ENCODE peak calls at places on chromosomes 5 and 9, in seven cellular contexts. One of them, this sample, is unnamed.

GRCh38 chr9:21172156-21172555 is 5.7 kb upstream of the IFNA21 start:
- DNase-seq in IMR-90: no peak
- DNase-seq in left lobe of liver: no peak
- DNase-seq in fibroblast of the aortic adventitia: no peak
- DNase-seq in NCI-H345: no peak
- DNase-seq in NCI-H69: no peak
- DNase-seq in hypothalamus: no peak
- DNase-seq in this sample: no peak

GRCh38 chr5:150672237-150672883 is 11.3 kb downstream of the MYOZ3 start:
- DNase-seq in IMR-90: no peak
- DNase-seq in left lobe of liver: no peak
- DNase-seq in fibroblast of the aortic adventitia: no peak
- DNase-seq in NCI-H345: peak
- DNase-seq in NCI-H69: peak
- DNase-seq in hypothalamus: no peak
- DNase-seq in this sample: peak

GRCh38 chr5:37494756-37495155 is 115.6 kb downstream of the WDR70 start:
- DNase-seq in IMR-90: no peak
- DNase-seq in left lobe of liver: no peak
- DNase-seq in fibroblast of the aortic adventitia: peak
- DNase-seq in NCI-H345: no peak
- DNase-seq in NCI-H69: peak
- DNase-seq in hypothalamus: no peak
- DNase-seq in this sample: no peak

GRCh38 chr9:133637451-133638055 is 1.4 kb downstream of the DBH start:
- DNase-seq in IMR-90: no peak
- DNase-seq in left lobe of liver: no peak
- DNase-seq in fibroblast of the aortic adventitia: no peak
- DNase-seq in NCI-H345: no peak
- DNase-seq in NCI-H69: no peak
- DNase-seq in hypothalamus: no peak
- DNase-seq in this sample: no peak

GRCh38 chr5:143063175-143063970 is 293.2 kb downstream of the ARHGAP26 start:
- DNase-seq in IMR-90: peak
- DNase-seq in left lobe of liver: peak
- DNase-seq in fibroblast of the aortic adventitia: peak
- DNase-seq in NCI-H345: peak
- DNase-seq in NCI-H69: no peak
- DNase-seq in hypothalamus: no peak
- DNase-seq in this sample: no peak

GRCh38 chr5:147504001-147504400 is 5.9 kb downstream of the DPYSL3 start:
- DNase-seq in IMR-90: peak
- DNase-seq in left lobe of liver: no peak
- DNase-seq in fibroblast of the aortic adventitia: peak
- DNase-seq in NCI-H345: no peak
- DNase-seq in NCI-H69: peak
- DNase-seq in hypothalamus: no peak
- DNase-seq in this sample: no peak

GRCh38 chr9:98117984-98118639 is 910 bp downstream of the TRIM14 start:
- DNase-seq in IMR-90: peak
- DNase-seq in left lobe of liver: peak
- DNase-seq in fibroblast of the aortic adventitia: no peak
- DNase-seq in NCI-H345: no peak
- DNase-seq in NCI-H69: peak
- DNase-seq in hypothalamus: no peak
- DNase-seq in this sample: peak

GRCh38 chr9:16704489-16705111 is 165.9 kb downstream of the BNC2 start:
- DNase-seq in IMR-90: peak
- DNase-seq in left lobe of liver: no peak
- DNase-seq in fibroblast of the aortic adventitia: peak
- DNase-seq in NCI-H345: no peak
- DNase-seq in NCI-H69: peak
- DNase-seq in hypothalamus: no peak
- DNase-seq in this sample: no peak

GRCh38 chr9:106862946-106863740 is at the start of gene ZNF462:
- DNase-seq in IMR-90: peak
- DNase-seq in left lobe of liver: no peak
- DNase-seq in fibroblast of the aortic adventitia: peak
- DNase-seq in NCI-H345: peak
- DNase-seq in NCI-H69: peak
- DNase-seq in hypothalamus: peak
- DNase-seq in this sample: peak

GRCh38 chr5:140806834-140807775 is at the start of gene PCDHA4:
- DNase-seq in IMR-90: no peak
- DNase-seq in left lobe of liver: no peak
- DNase-seq in fibroblast of the aortic adventitia: peak
- DNase-seq in NCI-H345: no peak
- DNase-seq in NCI-H69: peak
- DNase-seq in hypothalamus: no peak
- DNase-seq in this sample: no peak

GRCh38 chr9:33506626-33507370 is 17.3 kb upstream of the ANKRD18B start:
- DNase-seq in IMR-90: peak
- DNase-seq in left lobe of liver: no peak
- DNase-seq in fibroblast of the aortic adventitia: peak
- DNase-seq in NCI-H345: no peak
- DNase-seq in NCI-H69: no peak
- DNase-seq in hypothalamus: no peak
- DNase-seq in this sample: no peak

GRCh38 chr5:45507174-45507573 is 189.0 kb downstream of the HCN1 start:
- DNase-seq in IMR-90: no peak
- DNase-seq in left lobe of liver: no peak
- DNase-seq in fibroblast of the aortic adventitia: no peak
- DNase-seq in NCI-H345: no peak
- DNase-seq in NCI-H69: no peak
- DNase-seq in hypothalamus: no peak
- DNase-seq in this sample: no peak

GRCh38 chr9:131874916-131875670 is 135.2 kb upstream of the RAPGEF1 start:
- DNase-seq in IMR-90: no peak
- DNase-seq in left lobe of liver: no peak
- DNase-seq in fibroblast of the aortic adventitia: no peak
- DNase-seq in NCI-H345: no peak
- DNase-seq in NCI-H69: no peak
- DNase-seq in hypothalamus: no peak
- DNase-seq in this sample: peak

GRCh38 chr9:23771746-23772145 is 54.3 kb downstream of the ELAVL2 start:
- DNase-seq in IMR-90: no peak
- DNase-seq in left lobe of liver: no peak
- DNase-seq in fibroblast of the aortic adventitia: no peak
- DNase-seq in NCI-H345: no peak
- DNase-seq in NCI-H69: peak
- DNase-seq in hypothalamus: no peak
- DNase-seq in this sample: no peak

GRCh38 chr9:36399980-36400331 is at the start of gene RNF38:
- DNase-seq in IMR-90: no peak
- DNase-seq in left lobe of liver: no peak
- DNase-seq in fibroblast of the aortic adventitia: no peak
- DNase-seq in NCI-H345: no peak
- DNase-seq in NCI-H69: no peak
- DNase-seq in hypothalamus: no peak
- DNase-seq in this sample: no peak

GRCh38 chr5:167064199-167064811 is 1227.1 kb upstream of the WWC1 start:
- DNase-seq in IMR-90: no peak
- DNase-seq in left lobe of liver: no peak
- DNase-seq in fibroblast of the aortic adventitia: no peak
- DNase-seq in NCI-H345: no peak
- DNase-seq in NCI-H69: peak
- DNase-seq in hypothalamus: no peak
- DNase-seq in this sample: no peak

GRCh38 chr5:35990524-35990923 is 666 bp downstream of the UGT3A1 start:
- DNase-seq in IMR-90: no peak
- DNase-seq in left lobe of liver: peak
- DNase-seq in fibroblast of the aortic adventitia: no peak
- DNase-seq in NCI-H345: no peak
- DNase-seq in NCI-H69: no peak
- DNase-seq in hypothalamus: no peak
- DNase-seq in this sample: peak

GRCh38 chr5:139648205-139649081 is at the start of gene CXXC5:
- DNase-seq in IMR-90: peak
- DNase-seq in left lobe of liver: peak
- DNase-seq in fibroblast of the aortic adventitia: peak
- DNase-seq in NCI-H345: peak
- DNase-seq in NCI-H69: peak
- DNase-seq in hypothalamus: peak
- DNase-seq in this sample: peak

GRCh38 chr9:135728436-135729110 is 26.6 kb downstream of the KCNT1 start:
- DNase-seq in IMR-90: no peak
- DNase-seq in left lobe of liver: no peak
- DNase-seq in fibroblast of the aortic adventitia: no peak
- DNase-seq in NCI-H345: no peak
- DNase-seq in NCI-H69: no peak
- DNase-seq in hypothalamus: no peak
- DNase-seq in this sample: no peak

GRCh38 chr9:9598723-9599122 is 1014.1 kb downstream of the PTPRD start:
- DNase-seq in IMR-90: no peak
- DNase-seq in left lobe of liver: no peak
- DNase-seq in fibroblast of the aortic adventitia: no peak
- DNase-seq in NCI-H345: no peak
- DNase-seq in NCI-H69: peak
- DNase-seq in hypothalamus: no peak
- DNase-seq in this sample: no peak

GRCh38 chr5:161966544-161966943 is 101.0 kb upstream of the GABRG2 start:
- DNase-seq in IMR-90: no peak
- DNase-seq in left lobe of liver: no peak
- DNase-seq in fibroblast of the aortic adventitia: no peak
- DNase-seq in NCI-H345: no peak
- DNase-seq in NCI-H69: peak
- DNase-seq in hypothalamus: no peak
- DNase-seq in this sample: no peak

GRCh38 chr5:33067291-33067690 is 356.2 kb downstream of the NPR3 start:
- DNase-seq in IMR-90: no peak
- DNase-seq in left lobe of liver: no peak
- DNase-seq in fibroblast of the aortic adventitia: no peak
- DNase-seq in NCI-H345: no peak
- DNase-seq in NCI-H69: no peak
- DNase-seq in hypothalamus: no peak
- DNase-seq in this sample: no peak

GRCh38 chr9:70408393-70409040 is 5.9 kb downstream of the KLF9 start:
- DNase-seq in IMR-90: no peak
- DNase-seq in left lobe of liver: no peak
- DNase-seq in fibroblast of the aortic adventitia: peak
- DNase-seq in NCI-H345: no peak
- DNase-seq in NCI-H69: no peak
- DNase-seq in hypothalamus: no peak
- DNase-seq in this sample: no peak

GRCh38 chr5:60102961-60103683 is 209.6 kb upstream of the PDE4D start:
- DNase-seq in IMR-90: no peak
- DNase-seq in left lobe of liver: no peak
- DNase-seq in fibroblast of the aortic adventitia: peak
- DNase-seq in NCI-H345: no peak
- DNase-seq in NCI-H69: no peak
- DNase-seq in hypothalamus: no peak
- DNase-seq in this sample: no peak

GRCh38 chr5:137228816-137229215 is 270.3 kb downstream of the SPOCK1 start:
- DNase-seq in IMR-90: no peak
- DNase-seq in left lobe of liver: no peak
- DNase-seq in fibroblast of the aortic adventitia: no peak
- DNase-seq in NCI-H345: no peak
- DNase-seq in NCI-H69: no peak
- DNase-seq in hypothalamus: no peak
- DNase-seq in this sample: no peak

GRCh38 chr9:124149992-124150391 is 107.8 kb upstream of the NEK6 start:
- DNase-seq in IMR-90: peak
- DNase-seq in left lobe of liver: no peak
- DNase-seq in fibroblast of the aortic adventitia: no peak
- DNase-seq in NCI-H345: no peak
- DNase-seq in NCI-H69: no peak
- DNase-seq in hypothalamus: no peak
- DNase-seq in this sample: no peak

GRCh38 chr9:88524911-88525310 is 10.1 kb upstream of the NXNL2 start:
- DNase-seq in IMR-90: no peak
- DNase-seq in left lobe of liver: no peak
- DNase-seq in fibroblast of the aortic adventitia: no peak
- DNase-seq in NCI-H345: no peak
- DNase-seq in NCI-H69: no peak
- DNase-seq in hypothalamus: no peak
- DNase-seq in this sample: no peak

GRCh38 chr9:135085830-135086546 is 1.5 kb upstream of the OLFM1 start:
- DNase-seq in IMR-90: peak
- DNase-seq in left lobe of liver: peak
- DNase-seq in fibroblast of the aortic adventitia: peak
- DNase-seq in NCI-H345: peak
- DNase-seq in NCI-H69: peak
- DNase-seq in hypothalamus: peak
- DNase-seq in this sample: peak

GRCh38 chr5:137152616-137153015 is 346.5 kb downstream of the SPOCK1 start:
- DNase-seq in IMR-90: no peak
- DNase-seq in left lobe of liver: no peak
- DNase-seq in fibroblast of the aortic adventitia: peak
- DNase-seq in NCI-H345: no peak
- DNase-seq in NCI-H69: no peak
- DNase-seq in hypothalamus: no peak
- DNase-seq in this sample: no peak

GRCh38 chr9:79764377-79764776 is 192.6 kb downstream of the TLE4 start:
- DNase-seq in IMR-90: peak
- DNase-seq in left lobe of liver: no peak
- DNase-seq in fibroblast of the aortic adventitia: peak
- DNase-seq in NCI-H345: no peak
- DNase-seq in NCI-H69: no peak
- DNase-seq in hypothalamus: no peak
- DNase-seq in this sample: no peak

GRCh38 chr9:131668439-131669233 is 71.2 kb downstream of the RAPGEF1 start:
- DNase-seq in IMR-90: peak
- DNase-seq in left lobe of liver: no peak
- DNase-seq in fibroblast of the aortic adventitia: peak
- DNase-seq in NCI-H345: peak
- DNase-seq in NCI-H69: peak
- DNase-seq in hypothalamus: no peak
- DNase-seq in this sample: no peak

This sample was measured in right lobe of liver.